ENCODE peak calls at places on chromosomes 7 and 10, in seven cellular contexts. Y, L, D, J, P, S and B are unnamed samples.

GRCh38 chr7:19522486-19522885 is 186.4 kb downstream of the POLR1F start:
- DNase-seq in P (no peak), Y (no peak), S (no peak), D (no peak), J (no peak), L (no peak), B (no peak)

GRCh38 chr7:102289051-102289450 is 2.4 kb downstream of the SH2B2 start:
- DNase-seq in S (no peak), Y (no peak), D (no peak), J (no peak), L (no peak), P (no peak), B (no peak)

GRCh38 chr7:132240262-132240661 is 336.0 kb downstream of the PLXNA4 start:
- DNase-seq in Y (no peak), D (no peak), J (no peak), L (no peak), S (no peak), P (no peak), B (no peak)

GRCh38 chr10:60114765-60115586 is 208.6 kb upstream of the CCDC6 start:
- DNase-seq in S (no peak), Y (no peak), J (no peak), D (peak; percentile 14), P (no peak), L (peak; percentile 35), B (peak; percentile 23)

GRCh38 chr10:30386801-30387588 is 37.9 kb upstream of the MTPAP start:
- DNase-seq in J (no peak), Y (no peak), S (no peak), L (no peak), D (no peak), P (no peak), B (no peak)

GRCh38 chr7:93889261-93889660 is 1.3 kb downstream of the TFPI2 start:
- DNase-seq in J (no peak), S (no peak), L (no peak), P (no peak), Y (no peak), D (no peak), B (no peak)

GRCh38 chr7:131327626-131328386 is at the start of gene MKLN1:
- DNase-seq in D (peak; percentile 99), J (peak; percentile 97), L (peak; percentile 83), Y (peak; percentile 96), S (peak; percentile 53), P (peak; percentile 94), B (peak; percentile 91)

GRCh38 chr10:91034494-91035157 is 113.7 kb upstream of the ANKRD1 start:
- DNase-seq in P (peak; percentile 72), L (no peak), J (peak; percentile 93), S (no peak), Y (no peak), D (no peak), B (peak; percentile 43)

GRCh38 chr7:107857541-107857912 is 33.5 kb upstream of the DLD start:
- DNase-seq in L (no peak), P (no peak), D (no peak), J (no peak), S (no peak), Y (no peak), B (no peak)

GRCh38 chr10:131456411-131456810 is 144.9 kb upstream of the TCERG1L start:
- DNase-seq in P (no peak), L (no peak), D (no peak), Y (no peak), S (no peak), J (no peak), B (no peak)

GRCh38 chr10:9012312-9012711 is 957.8 kb downstream of the GATA3 start:
- DNase-seq in P (no peak), J (no peak), D (no peak), S (no peak), Y (no peak), L (no peak), B (no peak)

GRCh38 chr10:128275405-128275804 is 149.2 kb upstream of the MKI67 start:
- DNase-seq in J (no peak), P (no peak), Y (no peak), L (no peak), S (no peak), D (no peak), B (no peak)

GRCh38 chr7:50528266-50529092 is 36.7 kb downstream of the DDC start:
- DNase-seq in Y (no peak), P (no peak), J (no peak), L (no peak), D (no peak), S (no peak), B (no peak)

GRCh38 chr10:31774291-31774900 is 154.2 kb downstream of the ARHGAP12 start:
- DNase-seq in P (no peak), D (peak; percentile 45), S (no peak), Y (no peak), L (no peak), J (peak; percentile 56), B (no peak)

GRCh38 chr7:106779877-106780276 is 85.2 kb upstream of the PIK3CG start:
- DNase-seq in L (peak; percentile 25), P (no peak), Y (no peak), S (no peak), J (no peak), D (no peak), B (no peak)

GRCh38 chr7:135957627-135958026 is 19.5 kb downstream of the MTPN start:
- DNase-seq in P (no peak), L (no peak), S (no peak), D (no peak), J (no peak), Y (no peak), B (no peak)

GRCh38 chr7:1397491-1398327 is 61.6 kb downstream of the MICALL2 start:
- DNase-seq in D (no peak), P (no peak), J (no peak), S (no peak), L (no peak), Y (no peak), B (no peak)

GRCh38 chr7:155754165-155754564 is 58.1 kb downstream of the SHH start:
- DNase-seq in L (no peak), S (no peak), P (no peak), D (no peak), Y (no peak), J (no peak), B (no peak)

GRCh38 chr10:69721690-69722310 is 79.9 kb upstream of the COL13A1 start:
- DNase-seq in D (no peak), Y (no peak), L (no peak), P (peak; percentile 92), J (peak; percentile 84), S (no peak), B (no peak)

GRCh38 chr10:88478256-88478655 is 104.9 kb downstream of the RNLS start:
- DNase-seq in P (no peak), D (no peak), Y (no peak), J (no peak), L (no peak), S (no peak), B (no peak)

DNA sequence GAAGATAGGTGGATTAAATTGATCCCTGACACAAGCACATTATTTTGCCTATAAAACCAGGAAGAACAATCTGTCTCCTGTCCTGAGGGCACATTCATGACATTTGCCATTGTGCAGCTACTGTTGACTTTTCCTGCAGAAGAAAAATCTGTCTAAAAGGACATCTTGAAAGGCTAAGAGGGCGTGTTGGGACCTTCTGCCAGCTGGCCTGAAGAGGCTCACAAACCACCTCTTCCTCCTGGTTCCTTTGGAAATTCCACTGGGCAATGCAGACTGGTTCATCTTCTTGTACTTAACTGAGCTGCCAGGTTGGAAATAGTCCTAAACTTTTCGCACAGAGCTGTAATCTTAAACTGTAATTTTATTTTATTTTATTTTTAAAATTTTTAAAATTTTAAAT is 35.7 kb upstream of the PIP start:
- DNase-seq in Y (no peak), L (no peak), S (no peak), J (no peak), P (no peak), D (no peak), B (no peak)
- H3K9me3 ChIP-seq in Y (peaks cover 15% of the 10 kb centered on the region), L (peaks cover 2% of the 10 kb centered on the region), S (peaks cover 5% of the 10 kb centered on the region), J (no peaks in the 10 kb centered on the region), P (peaks cover 16% of the 10 kb centered on the region), D (peaks cover 10% of the 10 kb centered on the region), B (no peaks in the 10 kb centered on the region)

GRCh38 chr10:124713679-124714298 is 30.4 kb downstream of the FAM53B start:
- DNase-seq in P (no peak), L (no peak), D (no peak), S (no peak), J (no peak), Y (no peak), B (no peak)
- H3K4me1 ChIP-seq in P (peaks cover 87% of the 10 kb centered on the region), L (peaks cover 6% of the 10 kb centered on the region), D (peaks cover 25% of the 10 kb centered on the region), S (peaks cover 14% of the 10 kb centered on the region), J (no peaks in the 10 kb centered on the region), Y (peaks cover 54% of the 10 kb centered on the region), B (peaks cover 57% of the 10 kb centered on the region)

DNA sequence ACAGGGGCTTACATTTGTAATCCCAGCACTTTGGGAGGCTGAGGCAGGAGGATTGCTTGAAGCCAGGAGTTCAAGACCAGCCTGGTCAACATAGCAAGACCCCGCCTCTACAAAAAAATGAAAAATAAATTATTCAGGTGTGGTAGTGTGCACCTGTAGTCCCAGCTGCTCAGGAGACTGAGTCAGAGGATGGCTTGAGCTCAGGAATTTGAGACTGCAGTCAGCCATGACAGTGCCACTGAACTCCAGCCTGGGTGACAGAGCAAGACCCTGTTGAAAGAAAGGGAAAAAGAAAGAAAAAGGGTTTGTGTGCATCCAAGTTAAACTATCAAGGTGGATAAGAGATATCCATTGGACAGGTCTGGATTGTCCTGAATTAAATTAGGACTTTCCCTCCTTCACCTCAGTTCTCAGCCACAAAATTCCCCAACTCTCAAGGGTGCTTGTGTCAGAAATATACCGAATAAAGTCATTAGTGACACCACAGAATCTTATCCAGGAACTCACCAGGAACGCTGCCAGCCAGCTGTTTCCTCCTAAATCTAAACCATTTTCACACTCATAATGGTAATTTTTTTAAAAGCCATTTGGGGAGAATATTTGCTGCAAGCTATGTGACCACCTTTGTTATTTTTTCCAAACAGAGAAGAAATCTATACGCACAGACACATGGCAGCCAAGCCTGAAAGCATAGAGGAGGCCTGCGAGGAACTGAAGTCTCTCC is 12.0 kb downstream of the AFAP1L2 start:
- DNase-seq in J (peak; percentile 46), D (no peak), S (no peak), L (no peak), P (no peak), Y (no peak), B (no peak)
- H3K27ac ChIP-seq in J (no peak overlapping the region), D (no peak overlapping the region), S (peak overlapping the region; percentile 36), L (no peak overlapping the region), P (no peak overlapping the region), Y (peak overlapping the region; percentile 63), B (peak overlapping the region; percentile 64)

DNA sequence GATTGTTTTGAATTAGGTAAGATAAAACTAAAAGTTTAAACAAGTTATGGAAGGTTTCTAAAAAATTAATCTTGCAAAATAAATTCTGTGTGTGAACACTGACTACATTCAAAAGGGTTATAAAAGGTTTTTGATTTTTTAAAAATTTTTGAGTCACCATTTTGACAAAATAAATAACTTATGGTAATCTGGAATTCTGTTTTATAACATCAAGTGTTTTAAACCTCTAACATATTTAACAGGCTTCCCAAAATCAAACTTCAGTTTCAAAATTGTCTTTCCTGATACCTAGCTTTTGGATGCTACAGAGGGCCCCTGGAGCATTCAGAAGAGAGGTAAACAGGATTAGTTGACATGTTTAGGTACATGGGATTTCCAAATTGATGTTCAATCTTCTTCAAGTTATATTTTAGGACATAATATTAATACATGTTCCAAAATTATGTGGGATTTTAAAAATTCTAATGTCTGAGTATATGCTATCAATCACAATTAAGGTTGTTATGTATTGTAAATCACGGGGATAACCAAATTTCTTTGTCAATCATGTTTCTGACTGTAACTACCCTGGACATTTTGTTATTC is 8.1 kb upstream of the CPA2 start:
- DNase-seq in L (no peak), D (no peak), J (no peak), Y (no peak), P (no peak), S (no peak), B (no peak)
- H3K9me3 ChIP-seq in L (peaks cover 31% of the 10 kb centered on the region), D (peaks cover 29% of the 10 kb centered on the region), J (peaks cover 1% of the 10 kb centered on the region), Y (peaks cover 6% of the 10 kb centered on the region), P (peaks cover 19% of the 10 kb centered on the region), S (peaks cover 20% of the 10 kb centered on the region), B (no peaks in the 10 kb centered on the region)